ENCODE peak calls at places on chromosomes 6 and 20, in six cellular contexts. Z is endodermal cell, Y is astrocyte of the spinal cord, I is cardiac fibroblast, H is body of pancreas, U is uterus. A is an unnamed sample.
A peak's percentile ranks its signal among the peaks of the same experiment; 100 is the strongest.

GRCh38 chr20:20417891-20418676 is 50.2 kb downstream of the INSM1 start:
- DNase-seq in Z (no peak), Y (no peak), I (no peak), H (no peak), U (no peak), A (no peak)

GRCh38 chr20:48295966-48296421 is 510.7 kb upstream of the SULF2 start:
- DNase-seq in Z (peak; percentile 68), Y (peak; percentile 68), I (peak; percentile 65), H (no peak), U (peak; percentile 22), A (no peak)

GRCh38 chr20:11712611-11713160 is 205.0 kb upstream of the BTBD3 start:
- DNase-seq in Z (no peak), Y (no peak), I (no peak), H (no peak), U (no peak), A (no peak)

GRCh38 chr6:168227840-168228239 is 91.7 kb downstream of the DACT2 start:
- DNase-seq in Z (peak; percentile 36), Y (no peak), I (no peak), H (no peak), U (no peak), A (no peak)

GRCh38 chr6:108562503-108562993 is 1.8 kb downstream of the FOXO3 start:
- DNase-seq in Z (peak; percentile 95), Y (peak; percentile 73), I (peak; percentile 85), H (peak; percentile 74), U (peak; percentile 65), A (peak; percentile 49)

GRCh38 chr6:40526036-40526435 is 61.1 kb downstream of the LRFN2 start:
- DNase-seq in Z (no peak), Y (no peak), I (no peak), H (no peak), U (no peak), A (no peak)

GRCh38 chr6:16747232-16748027 is 13.8 kb downstream of the ATXN1 start:
- DNase-seq in Z (no peak), Y (peak; percentile 61), I (peak; percentile 73), H (no peak), U (no peak), A (no peak)

GRCh38 chr20:36817496-36817895 is 43.9 kb upstream of the DSN1 start:
- DNase-seq in Z (no peak), Y (no peak), I (no peak), H (no peak), U (no peak), A (no peak)

GRCh38 chr6:103937389-103937788 is 922.3 kb downstream of the HACE1 start:
- DNase-seq in Z (no peak), Y (no peak), I (no peak), H (no peak), U (no peak), A (no peak)

DNA sequence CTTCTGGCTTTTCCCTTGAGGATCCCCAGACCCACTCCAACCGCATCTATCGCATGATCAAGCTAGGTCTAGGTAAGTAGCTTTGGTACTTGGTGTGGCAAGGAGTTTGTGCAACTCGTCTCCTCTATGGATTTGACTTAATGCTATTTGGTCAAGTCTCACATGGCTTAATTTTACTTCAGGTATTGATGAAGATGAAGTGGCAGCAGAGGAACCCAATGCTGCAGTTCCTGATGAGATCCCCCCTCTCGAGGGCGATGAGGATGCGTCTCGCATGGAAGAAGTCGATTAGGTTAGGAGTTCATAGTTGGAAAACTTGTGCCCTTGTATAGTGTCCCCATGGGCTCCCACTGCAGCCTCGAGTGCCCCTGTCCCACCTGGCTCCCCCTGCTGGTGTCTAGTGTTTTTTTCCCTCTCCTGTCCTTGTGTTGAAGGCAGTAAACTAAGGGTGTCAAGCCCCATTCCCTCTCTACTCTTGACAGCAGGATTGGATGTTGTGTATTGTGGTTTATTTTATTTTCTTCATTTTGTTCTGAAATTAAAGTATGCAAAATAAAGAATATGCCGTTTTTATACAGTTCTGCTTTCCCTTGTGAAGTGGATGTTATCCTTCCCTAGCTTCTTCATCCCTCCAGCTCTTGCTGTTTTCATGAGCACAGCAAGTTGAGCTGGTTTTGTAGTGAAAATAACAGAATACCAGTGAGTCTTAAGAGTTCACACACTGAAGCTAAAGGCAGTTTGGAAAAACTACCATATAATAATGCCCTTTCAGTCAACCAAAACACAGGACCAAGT is 3.8 kb downstream of the SLC35B2 start:
- DNase-seq in Z (peak; percentile 89), Y (no peak), I (peak; percentile 39), H (peak; percentile 62), U (no peak), A (no peak)
- TF ChIP-seq CTCF in Z (peak; percentile 81), Y (peak; percentile 46), I (peak; percentile 43), H (peak; percentile 21), U (peak; percentile 11), A (peak; percentile 27)

DNA sequence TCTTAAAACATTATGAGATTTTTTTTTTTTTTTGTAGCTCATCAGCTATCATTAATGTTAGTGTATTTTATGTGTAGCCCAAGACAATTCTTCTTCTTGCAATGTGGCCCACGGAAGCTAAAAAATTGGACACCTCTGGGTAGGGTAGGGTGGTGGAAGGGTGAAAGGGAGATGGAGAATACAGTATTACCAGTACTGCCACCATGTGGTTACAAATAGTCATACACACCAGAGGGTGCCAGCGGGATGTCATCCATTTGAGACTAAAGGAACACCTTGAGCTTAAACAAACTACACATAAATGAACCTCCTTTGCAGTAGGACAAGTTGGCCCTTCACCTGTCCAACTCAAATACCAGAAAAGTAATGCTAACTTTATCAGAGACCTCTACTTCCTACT is 601.9 kb downstream of the HTR1B start:
- DNase-seq in Z (peak; percentile 76), Y (no peak), I (no peak), H (peak; percentile 38), U (no peak), A (no peak)
- TF ChIP-seq CTCF in Z (peak; percentile 80), Y (peak; percentile 16), I (peak; percentile 35), H (no peak), U (no peak), A (peak; percentile 30)

DNA sequence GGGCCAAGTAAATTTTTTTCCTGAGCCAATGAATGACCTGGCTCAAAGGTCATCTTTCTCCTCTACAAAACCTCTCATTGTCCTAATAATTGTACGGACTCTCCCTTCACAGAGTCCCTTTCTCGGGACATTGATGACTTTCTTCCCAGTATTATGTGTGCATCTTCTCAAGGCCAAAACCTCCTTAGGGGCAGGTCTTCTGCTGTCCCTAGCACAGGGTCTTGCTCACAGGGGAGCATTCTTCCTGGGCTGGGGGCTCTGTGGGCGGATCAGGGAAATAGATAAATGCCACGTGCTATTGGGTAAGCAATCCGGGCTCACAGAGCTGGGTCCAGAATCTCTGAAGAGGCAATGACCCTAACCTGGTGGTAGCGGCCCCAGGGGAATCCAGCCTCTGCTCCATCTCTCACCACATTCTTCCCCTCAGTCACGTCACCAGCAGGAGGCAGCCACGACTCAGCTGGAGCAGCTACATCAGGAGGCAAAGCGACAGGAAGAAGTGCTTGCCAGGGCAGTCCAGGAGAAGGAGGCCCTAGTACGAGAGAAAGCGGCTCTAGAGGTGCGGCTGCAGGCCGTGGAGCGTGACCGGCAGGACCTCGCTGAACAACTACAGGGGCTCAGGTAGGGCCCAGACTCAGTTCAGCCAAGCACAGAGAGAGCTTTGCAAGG is 23.5 kb downstream of the CEP250 start:
- DNase-seq in Z (peak; percentile 85), Y (no peak), I (peak; percentile 5), H (no peak), U (no peak), A (no peak)
- TF ChIP-seq CTCF in Z (peak; percentile 56), Y (peak; percentile 17), I (peak; percentile 10), H (no peak), U (no peak), A (no peak)

DNA sequence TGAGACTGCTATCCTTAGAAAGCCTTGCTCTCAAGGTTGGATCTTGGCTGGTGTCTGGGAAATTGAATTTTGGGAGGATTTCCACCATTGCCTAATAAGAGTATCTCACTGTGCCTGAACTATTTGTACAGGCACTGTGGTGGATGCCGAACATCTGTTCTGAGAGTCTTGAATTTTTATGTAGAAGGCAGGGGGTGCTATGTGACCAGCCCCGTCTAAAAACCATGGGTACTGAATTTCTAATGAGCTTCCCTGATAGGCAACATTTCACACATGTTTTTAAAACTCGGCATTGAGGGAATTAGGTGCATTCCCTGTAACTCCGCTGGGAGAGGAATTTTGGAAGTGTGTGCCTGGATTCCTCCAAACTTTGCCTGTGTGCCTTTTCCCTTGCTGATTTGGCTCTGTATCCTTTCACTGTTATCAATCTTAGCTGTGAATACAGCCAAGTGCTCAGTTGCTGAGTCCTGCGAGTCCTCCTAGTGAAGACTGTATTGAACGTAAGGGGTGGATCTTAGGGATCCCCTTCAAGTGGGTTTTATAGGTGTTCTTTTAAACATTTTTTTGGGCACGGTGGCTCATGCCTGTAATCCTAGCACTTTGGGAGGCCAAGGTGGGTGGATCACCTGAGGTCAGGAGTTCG is 27.6 kb upstream of the SCAF8 start:
- DNase-seq in Z (peak; percentile 48), Y (no peak), I (peak; percentile 40), H (peak; percentile 12), U (no peak), A (no peak)
- TF ChIP-seq CTCF in Z (peak; percentile 20), Y (no peak), I (no peak), H (no peak), U (no peak), A (no peak)

GRCh38 chr6:139686308-139686707 is 311.9 kb upstream of the CITED2 start:
- DNase-seq in Z (no peak), Y (no peak), I (peak; percentile 26), H (no peak), U (peak; percentile 60), A (no peak)
- TF ChIP-seq CTCF in Z (no peak), Y (no peak), I (no peak), H (no peak), U (no peak), A (no peak)

GRCh38 chr6:165895421-165896165 is 232.6 kb upstream of the PDE10A start:
- DNase-seq in Z (peak; percentile 50), Y (no peak), I (no peak), H (no peak), U (no peak), A (no peak)
- TF ChIP-seq CTCF in Z (peak; percentile 62), Y (no peak), I (no peak), H (no peak), U (no peak), A (no peak)

GRCh38 chr6:143498428-143498827 is 13.1 kb downstream of the FUCA2 start:
- DNase-seq in Z (no peak), Y (no peak), I (no peak), H (no peak), U (no peak), A (no peak)

GRCh38 chr6:143504369-143504768 is 7.2 kb downstream of the FUCA2 start:
- DNase-seq in Z (no peak), Y (no peak), I (no peak), H (no peak), U (no peak), A (no peak)

GRCh38 chr6:143505111-143505510 is 6.4 kb downstream of the FUCA2 start:
- DNase-seq in Z (no peak), Y (no peak), I (no peak), H (no peak), U (no peak), A (no peak)

GRCh38 chr6:143505537-143505936 is 6.0 kb downstream of the FUCA2 start:
- DNase-seq in Z (no peak), Y (no peak), I (no peak), H (no peak), U (no peak), A (no peak)

GRCh38 chr6:143501851-143502250 is 9.7 kb downstream of the FUCA2 start:
- DNase-seq in Z (no peak), Y (no peak), I (no peak), H (no peak), U (no peak), A (no peak)
- TF ChIP-seq CTCF in Z (peak; percentile 18), Y (no peak), I (no peak), H (no peak), U (no peak), A (no peak)

GRCh38 chr20:24705486-24705885 is 236.1 kb downstream of the SYNDIG1 start:
- DNase-seq in Z (peak; percentile 18), Y (no peak), I (no peak), H (no peak), U (no peak), A (no peak)
- TF ChIP-seq CTCF in Z (no peak), Y (no peak), I (no peak), H (no peak), U (no peak), A (no peak)

A was measured in mesothelial cell of epicardium.